ENCODE peak calls at places on chromosomes 4 and X, in six cellular contexts. T is CD4-positive, CD25-positive, alpha-beta regulatory T cell; S is CD8-positive, alpha-beta memory T cell; X is DND-41; A is pancreas; J is AG04450. F is an unnamed sample.

GRCh38 chr4:171639540-171639939 is 173.7 kb upstream of the GALNTL6 start:
- DNase-seq in T (no peak), S (no peak), X (no peak), A (no peak), J (no peak), F (no peak)

GRCh38 chrX:119512145-119512800 is 44.0 kb downstream of the SLC25A5 start:
- DNase-seq in T (peak; percentile 41), S (no peak), X (peak; percentile 12), A (peak; percentile 75), J (peak; percentile 18), F (peak; percentile 78)

GRCh38 chr4:128796934-128797333 is 12.6 kb upstream of the JADE1 start:
- DNase-seq in T (no peak), S (no peak), X (no peak), A (no peak), J (no peak), F (no peak)

GRCh38 chr4:83535520-83535944 is 376 bp upstream of the GPAT3 start:
- DNase-seq in T (peak; percentile 20), S (peak; percentile 1), X (no peak), A (peak; percentile 65), J (peak; percentile 65), F (no peak)

GRCh38 chr4:87961993-87962791 is 13.3 kb upstream of the SPP1 start:
- DNase-seq in T (no peak), S (no peak), X (no peak), A (no peak), J (no peak), F (peak; percentile 31)

GRCh38 chr4:143482753-143483362 is 30.6 kb upstream of the SMARCA5 start:
- DNase-seq in T (peak; percentile 5), S (no peak), X (peak; percentile 14), A (no peak), J (peak; percentile 36), F (peak; percentile 75)

GRCh38 chr4:74900862-74901261 is 32.1 kb upstream of the PARM1 start:
- DNase-seq in T (no peak), S (no peak), X (no peak), A (no peak), J (no peak), F (no peak)

GRCh38 chrX:48958635-48959094 is 1.3 kb upstream of the OTUD5 start:
- DNase-seq in T (peak; percentile 42), S (no peak), X (no peak), A (no peak), J (peak; percentile 21), F (peak; percentile 55)

GRCh38 chr4:159150838-159151390 is 48.0 kb downstream of the RAPGEF2 start:
- DNase-seq in T (no peak), S (no peak), X (no peak), A (no peak), J (no peak), F (no peak)

GRCh38 chr4:78954048-78954666 is 14.9 kb upstream of the PAQR3 start:
- DNase-seq in T (peak; percentile 5), S (no peak), X (peak; percentile 41), A (no peak), J (no peak), F (peak; percentile 40)

GRCh38 chr4:112881842-112882241 is 167.6 kb upstream of the ANK2 start:
- DNase-seq in T (no peak), S (no peak), X (no peak), A (no peak), J (no peak), F (no peak)

GRCh38 chrX:29422034-29422433 is 793.3 kb upstream of the MAGEB2 start:
- DNase-seq in T (no peak), S (no peak), X (no peak), A (no peak), J (no peak), F (no peak)

GRCh38 chr4:39975488-39976089 is 2.1 kb downstream of the PDS5A start:
- DNase-seq in T (no peak), S (no peak), X (no peak), A (no peak), J (peak; percentile 38), F (peak; percentile 73)

GRCh38 chrX:130079824-130080406 is 30.4 kb downstream of the ELF4 start:
- DNase-seq in T (peak; percentile 69), S (peak; percentile 44), X (peak; percentile 64), A (no peak), J (peak; percentile 42), F (peak; percentile 88)

GRCh38 chr4:148152868-148153630 is 289.2 kb downstream of the NR3C2 start:
- DNase-seq in T (peak; percentile 35), S (no peak), X (no peak), A (no peak), J (no peak), F (peak; percentile 65)

GRCh38 chr4:56026596-56026995 is 77.9 kb downstream of the CEP135 start:
- DNase-seq in T (no peak), S (no peak), X (no peak), A (no peak), J (no peak), F (no peak)

GRCh38 chr4:31516520-31516919 is 796.4 kb downstream of the PCDH7 start:
- DNase-seq in T (no peak), S (no peak), X (no peak), A (no peak), J (no peak), F (no peak)

DNA sequence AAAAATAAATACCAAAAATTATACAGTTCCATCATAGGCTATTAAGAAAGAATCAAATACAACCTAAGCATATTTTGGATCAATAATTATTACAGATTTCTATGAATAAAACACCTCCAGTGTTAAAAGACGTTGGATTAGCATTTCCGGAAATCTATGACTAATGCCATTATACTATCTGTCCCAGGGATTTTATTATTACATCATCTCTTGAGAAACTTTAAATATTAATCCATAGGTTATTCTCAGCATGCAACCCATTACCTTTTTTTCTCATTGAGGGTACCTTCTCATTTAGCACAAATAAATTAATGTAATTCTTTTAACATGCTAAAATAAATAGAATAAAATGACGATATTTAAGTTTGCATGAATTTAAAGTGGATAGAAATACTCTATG is 44.6 kb downstream of the CXorf58 start:
- DNase-seq in T (no peak), S (no peak), X (no peak), A (no peak), J (no peak), F (no peak)
- H3K27me3 ChIP-seq in T (no peaks in the 10 kb centered on the region), S (no peaks in the 10 kb centered on the region), X (no peaks in the 10 kb centered on the region), A (no peaks in the 10 kb centered on the region), J (no peaks in the 10 kb centered on the region), F (no peaks in the 10 kb centered on the region)

DNA sequence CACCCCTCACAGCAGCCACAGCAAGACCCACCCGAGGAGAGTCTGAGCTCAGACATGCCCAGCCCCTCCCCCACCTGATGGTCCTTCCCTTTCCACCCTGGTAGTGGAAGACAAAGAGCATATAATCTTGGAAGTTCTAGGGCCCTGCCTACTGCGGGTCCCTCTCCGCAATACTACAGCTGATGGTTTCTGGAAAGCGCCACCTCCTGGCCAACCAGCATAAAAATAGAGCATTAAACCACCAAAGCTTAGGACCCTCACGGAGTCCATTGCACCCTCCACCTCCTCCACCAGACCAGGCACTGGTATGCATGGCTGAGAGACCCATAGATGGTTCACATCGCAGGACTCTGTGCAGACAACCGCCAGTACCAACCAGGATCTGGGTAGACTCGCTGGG is 78.2 kb downstream of the SH3BGRL start:
- DNase-seq in T (no peak), S (no peak), X (no peak), A (no peak), J (no peak), F (no peak)
- H3K27me3 ChIP-seq in T (no peaks in the 10 kb centered on the region), S (no peaks in the 10 kb centered on the region), X (no peaks in the 10 kb centered on the region), A (no peaks in the 10 kb centered on the region), J (no peaks in the 10 kb centered on the region), F (no peaks in the 10 kb centered on the region)

DNA sequence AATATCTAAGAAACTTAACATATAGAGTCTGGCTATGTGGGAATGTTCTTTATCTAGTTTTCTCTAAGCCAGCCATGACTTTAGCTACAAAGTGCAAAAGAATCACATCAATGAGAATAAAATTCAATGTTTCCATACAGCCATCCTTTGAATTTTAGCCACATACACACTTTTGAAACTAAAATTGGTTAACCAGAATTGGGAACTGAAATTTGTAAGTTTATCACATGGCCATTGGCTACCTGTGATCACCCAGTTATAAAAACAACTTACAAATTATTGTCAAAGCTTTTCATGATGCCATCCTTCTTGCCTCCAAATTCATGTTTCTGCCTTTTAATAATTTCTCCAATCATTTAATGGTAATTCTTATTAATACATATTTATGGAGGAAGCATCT is 49.9 kb downstream of the PAK3 start:
- DNase-seq in T (no peak), S (no peak), X (no peak), A (no peak), J (no peak), F (no peak)
- H3K27me3 ChIP-seq in T (no peaks in the 10 kb centered on the region), S (no peaks in the 10 kb centered on the region), X (no peaks in the 10 kb centered on the region), A (peaks cover 5% of the 10 kb centered on the region), J (no peaks in the 10 kb centered on the region), F (no peaks in the 10 kb centered on the region)

DNA sequence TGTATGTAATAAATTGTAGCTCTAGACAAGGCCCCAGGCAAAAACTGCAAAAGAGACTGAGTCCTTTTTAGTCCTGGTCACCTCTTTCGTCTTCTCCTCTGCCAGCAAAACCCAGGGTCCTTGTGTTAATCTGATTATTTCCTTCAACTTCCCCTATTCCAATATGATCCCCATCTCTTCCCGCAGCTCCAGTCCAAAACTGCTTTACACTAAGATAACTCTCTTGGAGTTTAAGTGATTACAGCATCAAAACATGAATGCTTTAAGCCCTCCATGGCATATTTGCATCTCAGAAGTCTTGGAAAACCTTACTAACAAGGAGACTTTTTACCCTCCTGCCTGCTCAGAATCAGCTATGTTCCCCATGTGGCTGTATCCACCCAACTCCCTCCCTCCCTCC is 59.3 kb downstream of the MAGEA1 start:
- DNase-seq in T (no peak), S (no peak), X (no peak), A (no peak), J (no peak), F (no peak)
- H3K27me3 ChIP-seq in T (peaks cover 1% of the 10 kb centered on the region), S (no peaks in the 10 kb centered on the region), X (peaks cover 3% of the 10 kb centered on the region), A (no peaks in the 10 kb centered on the region), J (no peaks in the 10 kb centered on the region), F (no peaks in the 10 kb centered on the region)

GRCh38 chr4:173545440-173545839 is 15.4 kb upstream of the HAND2 start:
- DNase-seq in T (no peak), S (no peak), X (no peak), A (no peak), J (no peak), F (no peak)
- H3K27me3 ChIP-seq in T (peaks cover 6% of the 10 kb centered on the region), S (peaks cover 7% of the 10 kb centered on the region), X (peaks cover 21% of the 10 kb centered on the region), A (no peaks in the 10 kb centered on the region), J (peaks cover 9% of the 10 kb centered on the region), F (no peaks in the 10 kb centered on the region)

GRCh38 chr4:54109226-54110018 is 9.5 kb downstream of the GSX2 start:
- DNase-seq in T (no peak), S (no peak), X (no peak), A (peak; percentile 42), J (no peak), F (no peak)
- H3K27me3 ChIP-seq in T (peaks cover 55% of the 10 kb centered on the region), S (peaks cover 54% of the 10 kb centered on the region), X (no peaks in the 10 kb centered on the region), A (peaks cover 10% of the 10 kb centered on the region), J (peaks cover 10% of the 10 kb centered on the region), F (no peaks in the 10 kb centered on the region)